ENCODE peak calls at places on chromosomes 13 and 19, in five cellular contexts. X is CD8-positive, alpha-beta T cell; Z is SHP77; B is activated CD4-positive, alpha-beta T cell treated with anti-CD3 and anti-CD28 coated beads for 24 hours; F is D721Med. Y is an unnamed sample.

GRCh38 chr13:33543089-33543459 is 257.5 kb upstream of the STARD13 start:
- DNase-seq in X (no peak), Z (peak; percentile 68), B (no peak), F (no peak), Y (no peak)

GRCh38 chr13:28489536-28489935 is 5.4 kb downstream of the FLT1 start:
- DNase-seq in X (no peak), Z (no peak), B (no peak), F (no peak), Y (no peak)

GRCh38 chr19:9869008-9869617 is 34.0 kb downstream of the PIN1 start:
- DNase-seq in X (no peak), Z (no peak), B (no peak), F (no peak), Y (no peak)

GRCh38 chr13:74444161-74444571 is 310.0 kb upstream of the KLF12 start:
- DNase-seq in X (no peak), Z (no peak), B (no peak), F (no peak), Y (no peak)

GRCh38 chr19:55820037-55820436 is 11.8 kb downstream of the NLRP11 start:
- DNase-seq in X (no peak), Z (no peak), B (no peak), F (no peak), Y (no peak)

GRCh38 chr19:35346193-35347052 is 1.3 kb upstream of the FFAR1 start:
- DNase-seq in X (peak; percentile 52), Z (no peak), B (peak; percentile 43), F (no peak), Y (peak; percentile 52)

GRCh38 chr19:3700242-3701032 is at the start of gene PIP5K1C:
- DNase-seq in X (peak; percentile 84), Z (peak; percentile 80), B (peak; percentile 92), F (peak; percentile 85), Y (peak; percentile 93)

GRCh38 chr19:49333426-49334288 is 1.5 kb upstream of the CD37 start:
- DNase-seq in X (peak; percentile 33), Z (no peak), B (peak; percentile 39), F (no peak), Y (peak; percentile 57)

GRCh38 chr19:18418034-18418724 is 1.0 kb upstream of the SSBP4 start:
- DNase-seq in X (no peak), Z (no peak), B (no peak), F (no peak), Y (no peak)

GRCh38 chr19:41296323-41296935 is 13.5 kb upstream of the CCDC97 start:
- DNase-seq in X (no peak), Z (no peak), B (no peak), F (no peak), Y (no peak)

GRCh38 chr13:48873081-48873480 is 102.6 kb upstream of the FNDC3A start:
- DNase-seq in X (no peak), Z (no peak), B (no peak), F (no peak), Y (no peak)

GRCh38 chr19:41263042-41263849 is 926 bp upstream of the HNRNPUL1 start:
- DNase-seq in X (peak; percentile 81), Z (peak; percentile 70), B (peak; percentile 61), F (no peak), Y (peak; percentile 89)

GRCh38 chr13:51912511-51913225 is 50.9 kb downstream of the CCDC70 start:
- DNase-seq in X (no peak), Z (no peak), B (no peak), F (no peak), Y (no peak)

GRCh38 chr13:48783181-48783630 is 129.5 kb downstream of the CYSLTR2 start:
- DNase-seq in X (no peak), Z (peak; percentile 93), B (no peak), F (no peak), Y (no peak)

GRCh38 chr19:11421607-11422098 is 2.5 kb upstream of the RGL3 start:
- DNase-seq in X (no peak), Z (peak; percentile 39), B (no peak), F (no peak), Y (no peak)

GRCh38 chr19:48681127-48681470 is 8.3 kb upstream of the NTN5 start:
- DNase-seq in X (no peak), Z (no peak), B (no peak), F (no peak), Y (no peak)